ENCODE peak calls at places on chromosomes 7 and 10, in nine cellular contexts. One of them, this sample, is unnamed.

GRCh38 chr10:24257588-24257987 is 48.6 kb downstream of the KIAA1217 start:
- DNase-seq in NCI-H2171 treated with DMSO at 0.1 percent for 48 hours: no peak
- DNase-seq in GM13976: no peak
- DNase-seq in epithelial cell of esophagus: no peak
- DNase-seq in activated naive CD8-positive, alpha-beta T cell treated with anti-CD3 and anti-CD28 coated beads for 36 hours: no peak
- DNase-seq in tibial artery: no peak
- DNase-seq in MM.1S: no peak
- DNase-seq in NCI-H1105: no peak
- DNase-seq in naive thymus-derived CD8-positive, alpha-beta T cell: no peak
- DNase-seq in this sample: no peak

GRCh38 chr10:22443200-22443881 is 98.0 kb downstream of the SPAG6 start:
- DNase-seq in GM13976: no peak
- DNase-seq in NCI-H2171 treated with DMSO at 0.1 percent for 48 hours: no peak
- DNase-seq in NCI-H1105: no peak
- DNase-seq in MM.1S: no peak
- DNase-seq in epithelial cell of esophagus: no peak
- DNase-seq in naive thymus-derived CD8-positive, alpha-beta T cell: no peak
- DNase-seq in activated naive CD8-positive, alpha-beta T cell treated with anti-CD3 and anti-CD28 coated beads for 36 hours: no peak
- DNase-seq in tibial artery: no peak
- DNase-seq in this sample: no peak

GRCh38 chr10:119826777-119827176 is 45.9 kb downstream of the MCMBP start:
- DNase-seq in epithelial cell of esophagus: peak; percentile 33
- DNase-seq in GM13976: no peak
- DNase-seq in NCI-H1105: no peak
- DNase-seq in tibial artery: no peak
- DNase-seq in naive thymus-derived CD8-positive, alpha-beta T cell: no peak
- DNase-seq in MM.1S: no peak
- DNase-seq in activated naive CD8-positive, alpha-beta T cell treated with anti-CD3 and anti-CD28 coated beads for 36 hours: no peak
- DNase-seq in NCI-H2171 treated with DMSO at 0.1 percent for 48 hours: no peak
- DNase-seq in this sample: no peak

GRCh38 chr10:96863922-96864543 is 31.9 kb downstream of the LCOR start:
- DNase-seq in NCI-H1105: no peak
- DNase-seq in NCI-H2171 treated with DMSO at 0.1 percent for 48 hours: no peak
- DNase-seq in GM13976: peak; percentile 49
- DNase-seq in activated naive CD8-positive, alpha-beta T cell treated with anti-CD3 and anti-CD28 coated beads for 36 hours: no peak
- DNase-seq in tibial artery: no peak
- DNase-seq in MM.1S: no peak
- DNase-seq in epithelial cell of esophagus: peak; percentile 60
- DNase-seq in naive thymus-derived CD8-positive, alpha-beta T cell: no peak
- DNase-seq in this sample: no peak

GRCh38 chr10:109698121-109698520 is 225.2 kb downstream of the XPNPEP1 start:
- DNase-seq in tibial artery: no peak
- DNase-seq in GM13976: no peak
- DNase-seq in MM.1S: no peak
- DNase-seq in naive thymus-derived CD8-positive, alpha-beta T cell: no peak
- DNase-seq in NCI-H1105: no peak
- DNase-seq in NCI-H2171 treated with DMSO at 0.1 percent for 48 hours: peak; percentile 49
- DNase-seq in epithelial cell of esophagus: no peak
- DNase-seq in activated naive CD8-positive, alpha-beta T cell treated with anti-CD3 and anti-CD28 coated beads for 36 hours: no peak
- DNase-seq in this sample: no peak

GRCh38 chr7:69764071-69764470 is 165.8 kb downstream of the AUTS2 start:
- DNase-seq in epithelial cell of esophagus: no peak
- DNase-seq in naive thymus-derived CD8-positive, alpha-beta T cell: no peak
- DNase-seq in GM13976: no peak
- DNase-seq in MM.1S: no peak
- DNase-seq in tibial artery: no peak
- DNase-seq in NCI-H1105: no peak
- DNase-seq in NCI-H2171 treated with DMSO at 0.1 percent for 48 hours: no peak
- DNase-seq in activated naive CD8-positive, alpha-beta T cell treated with anti-CD3 and anti-CD28 coated beads for 36 hours: no peak
- DNase-seq in this sample: no peak

GRCh38 chr10:111076682-111077661 is at the start of gene ADRA2A:
- DNase-seq in GM13976: peak; percentile 72
- DNase-seq in naive thymus-derived CD8-positive, alpha-beta T cell: no peak
- DNase-seq in epithelial cell of esophagus: peak; percentile 32
- DNase-seq in MM.1S: peak; percentile 52
- DNase-seq in activated naive CD8-positive, alpha-beta T cell treated with anti-CD3 and anti-CD28 coated beads for 36 hours: peak; percentile 33
- DNase-seq in NCI-H2171 treated with DMSO at 0.1 percent for 48 hours: peak; percentile 32
- DNase-seq in tibial artery: no peak
- DNase-seq in NCI-H1105: peak; percentile 58
- DNase-seq in this sample: no peak

GRCh38 chr7:137944168-137944567 is 57.7 kb downstream of the CREB3L2 start:
- DNase-seq in activated naive CD8-positive, alpha-beta T cell treated with anti-CD3 and anti-CD28 coated beads for 36 hours: no peak
- DNase-seq in naive thymus-derived CD8-positive, alpha-beta T cell: no peak
- DNase-seq in tibial artery: no peak
- DNase-seq in epithelial cell of esophagus: no peak
- DNase-seq in NCI-H2171 treated with DMSO at 0.1 percent for 48 hours: no peak
- DNase-seq in MM.1S: no peak
- DNase-seq in NCI-H1105: no peak
- DNase-seq in GM13976: no peak
- DNase-seq in this sample: no peak

GRCh38 chr7:51633596-51633995 is 317.0 kb upstream of the COBL start:
- DNase-seq in activated naive CD8-positive, alpha-beta T cell treated with anti-CD3 and anti-CD28 coated beads for 36 hours: no peak
- DNase-seq in MM.1S: no peak
- DNase-seq in GM13976: no peak
- DNase-seq in epithelial cell of esophagus: no peak
- DNase-seq in naive thymus-derived CD8-positive, alpha-beta T cell: no peak
- DNase-seq in tibial artery: no peak
- DNase-seq in NCI-H1105: no peak
- DNase-seq in NCI-H2171 treated with DMSO at 0.1 percent for 48 hours: no peak
- DNase-seq in this sample: no peak

GRCh38 chr7:49398730-49399129 is 374.7 kb upstream of the VWC2 start:
- DNase-seq in tibial artery: no peak
- DNase-seq in MM.1S: peak; percentile 66
- DNase-seq in NCI-H1105: no peak
- DNase-seq in epithelial cell of esophagus: peak; percentile 83
- DNase-seq in naive thymus-derived CD8-positive, alpha-beta T cell: no peak
- DNase-seq in NCI-H2171 treated with DMSO at 0.1 percent for 48 hours: no peak
- DNase-seq in activated naive CD8-positive, alpha-beta T cell treated with anti-CD3 and anti-CD28 coated beads for 36 hours: no peak
- DNase-seq in GM13976: no peak
- DNase-seq in this sample: no peak

GRCh38 chr7:151429555-151430331 is 10.2 kb downstream of the CRYGN start:
- DNase-seq in GM13976: peak; percentile 72
- DNase-seq in NCI-H1105: no peak
- DNase-seq in NCI-H2171 treated with DMSO at 0.1 percent for 48 hours: no peak
- DNase-seq in tibial artery: no peak
- DNase-seq in activated naive CD8-positive, alpha-beta T cell treated with anti-CD3 and anti-CD28 coated beads for 36 hours: peak; percentile 53
- DNase-seq in naive thymus-derived CD8-positive, alpha-beta T cell: no peak
- DNase-seq in MM.1S: peak; percentile 97
- DNase-seq in epithelial cell of esophagus: peak; percentile 35
- DNase-seq in this sample: peak; percentile 89

GRCh38 chr7:97580205-97580604 is 151.7 kb upstream of the TAC1 start:
- DNase-seq in GM13976: no peak
- DNase-seq in epithelial cell of esophagus: no peak
- DNase-seq in MM.1S: no peak
- DNase-seq in naive thymus-derived CD8-positive, alpha-beta T cell: no peak
- DNase-seq in tibial artery: no peak
- DNase-seq in NCI-H1105: no peak
- DNase-seq in activated naive CD8-positive, alpha-beta T cell treated with anti-CD3 and anti-CD28 coated beads for 36 hours: no peak
- DNase-seq in NCI-H2171 treated with DMSO at 0.1 percent for 48 hours: no peak
- DNase-seq in this sample: no peak

GRCh38 chr10:132417957-132418441 is 21.0 kb downstream of the PWWP2B start:
- DNase-seq in tibial artery: no peak
- DNase-seq in MM.1S: no peak
- DNase-seq in naive thymus-derived CD8-positive, alpha-beta T cell: no peak
- DNase-seq in activated naive CD8-positive, alpha-beta T cell treated with anti-CD3 and anti-CD28 coated beads for 36 hours: no peak
- DNase-seq in NCI-H2171 treated with DMSO at 0.1 percent for 48 hours: no peak
- DNase-seq in GM13976: no peak
- DNase-seq in epithelial cell of esophagus: peak; percentile 65
- DNase-seq in NCI-H1105: no peak
- DNase-seq in this sample: no peak

GRCh38 chr7:954330-955238 is at the start of gene ADAP1:
- DNase-seq in epithelial cell of esophagus: peak; percentile 70
- DNase-seq in MM.1S: no peak
- DNase-seq in naive thymus-derived CD8-positive, alpha-beta T cell: peak; percentile 62
- DNase-seq in tibial artery: peak; percentile 66
- DNase-seq in NCI-H1105: no peak
- DNase-seq in NCI-H2171 treated with DMSO at 0.1 percent for 48 hours: no peak
- DNase-seq in activated naive CD8-positive, alpha-beta T cell treated with anti-CD3 and anti-CD28 coated beads for 36 hours: peak; percentile 80
- DNase-seq in GM13976: peak; percentile 87
- DNase-seq in this sample: no peak

GRCh38 chr10:29305031-29305335 is 16.1 kb downstream of the LYZL1 start:
- DNase-seq in naive thymus-derived CD8-positive, alpha-beta T cell: no peak
- DNase-seq in MM.1S: no peak
- DNase-seq in epithelial cell of esophagus: no peak
- DNase-seq in NCI-H2171 treated with DMSO at 0.1 percent for 48 hours: no peak
- DNase-seq in NCI-H1105: no peak
- DNase-seq in tibial artery: no peak
- DNase-seq in activated naive CD8-positive, alpha-beta T cell treated with anti-CD3 and anti-CD28 coated beads for 36 hours: no peak
- DNase-seq in GM13976: no peak
- DNase-seq in this sample: no peak

GRCh38 chr7:4650471-4651047 is 31.5 kb upstream of the FOXK1 start:
- DNase-seq in NCI-H1105: no peak
- DNase-seq in MM.1S: no peak
- DNase-seq in NCI-H2171 treated with DMSO at 0.1 percent for 48 hours: no peak
- DNase-seq in GM13976: no peak
- DNase-seq in epithelial cell of esophagus: no peak
- DNase-seq in tibial artery: no peak
- DNase-seq in naive thymus-derived CD8-positive, alpha-beta T cell: no peak
- DNase-seq in activated naive CD8-positive, alpha-beta T cell treated with anti-CD3 and anti-CD28 coated beads for 36 hours: no peak
- DNase-seq in this sample: no peak

GRCh38 chr7:91812388-91812787 is 68.1 kb downstream of the MTERF1 start:
- DNase-seq in epithelial cell of esophagus: peak; percentile 11
- DNase-seq in activated naive CD8-positive, alpha-beta T cell treated with anti-CD3 and anti-CD28 coated beads for 36 hours: no peak
- DNase-seq in MM.1S: no peak
- DNase-seq in NCI-H1105: no peak
- DNase-seq in NCI-H2171 treated with DMSO at 0.1 percent for 48 hours: no peak
- DNase-seq in GM13976: no peak
- DNase-seq in tibial artery: no peak
- DNase-seq in naive thymus-derived CD8-positive, alpha-beta T cell: no peak
- DNase-seq in this sample: no peak

GRCh38 chr7:128715079-128715478 is 24.1 kb upstream of the CALU start:
- DNase-seq in NCI-H1105: no peak
- DNase-seq in MM.1S: no peak
- DNase-seq in naive thymus-derived CD8-positive, alpha-beta T cell: no peak
- DNase-seq in NCI-H2171 treated with DMSO at 0.1 percent for 48 hours: no peak
- DNase-seq in activated naive CD8-positive, alpha-beta T cell treated with anti-CD3 and anti-CD28 coated beads for 36 hours: no peak
- DNase-seq in GM13976: no peak
- DNase-seq in tibial artery: no peak
- DNase-seq in epithelial cell of esophagus: no peak
- DNase-seq in this sample: no peak

GRCh38 chr7:121016976-121017375 is 28.5 kb downstream of the CPED1 start:
- DNase-seq in tibial artery: no peak
- DNase-seq in epithelial cell of esophagus: peak; percentile 29
- DNase-seq in NCI-H2171 treated with DMSO at 0.1 percent for 48 hours: no peak
- DNase-seq in GM13976: no peak
- DNase-seq in naive thymus-derived CD8-positive, alpha-beta T cell: no peak
- DNase-seq in NCI-H1105: no peak
- DNase-seq in activated naive CD8-positive, alpha-beta T cell treated with anti-CD3 and anti-CD28 coated beads for 36 hours: no peak
- DNase-seq in MM.1S: no peak
- DNase-seq in this sample: no peak

GRCh38 chr10:80154978-80155695 is 22.6 kb downstream of the PLAC9 start:
- DNase-seq in naive thymus-derived CD8-positive, alpha-beta T cell: no peak
- DNase-seq in tibial artery: no peak
- DNase-seq in MM.1S: no peak
- DNase-seq in NCI-H2171 treated with DMSO at 0.1 percent for 48 hours: no peak
- DNase-seq in activated naive CD8-positive, alpha-beta T cell treated with anti-CD3 and anti-CD28 coated beads for 36 hours: no peak
- DNase-seq in epithelial cell of esophagus: peak; percentile 92
- DNase-seq in GM13976: no peak
- DNase-seq in NCI-H1105: no peak
- DNase-seq in this sample: no peak